ENCODE peak calls at places on chromosome 20, in seven cellular contexts. K is hepatocyte, T is mesenchymal stem cell, R is pancreas, H is lower lobe of right lung, U is left ventricle myocardium inferior, Z is spleen. A is an unnamed sample.

GRCh38 chr20:2599265-2600060 is 53.0 kb upstream of the NOP56 start:
- DNase-seq in T (no peak), Z (no peak), H (no peak), R (no peak), U (no peak), K (peak; percentile 24), A (peak; percentile 57)

GRCh38 chr20:63854069-63854765 is 7.1 kb upstream of the ABHD16B start:
- DNase-seq in H (no peak), K (no peak), Z (peak; percentile 79), U (no peak), R (no peak), T (peak; percentile 66), A (no peak)

GRCh38 chr20:21102252-21102609 is 3.9 kb downstream of the LINC00237 start:
- DNase-seq in R (no peak), K (no peak), Z (no peak), H (peak; percentile 51), T (no peak), U (no peak), A (no peak)

GRCh38 chr20:2093200-2093781 is 8.3 kb upstream of the STK35 start:
- DNase-seq in Z (no peak), R (no peak), K (peak; percentile 39), T (no peak), U (no peak), H (no peak), A (no peak)

GRCh38 chr20:36969478-36970186 is 18.1 kb upstream of the SAMHD1 start:
- DNase-seq in K (no peak), U (no peak), Z (no peak), R (no peak), T (no peak), H (no peak), A (no peak)

GRCh38 chr20:38386004-38386403 is 39.7 kb downstream of the LBP start:
- DNase-seq in H (no peak), R (no peak), U (no peak), T (no peak), K (no peak), Z (no peak), A (no peak)

GRCh38 chr20:56430471-56430870 is 18.4 kb downstream of the CASS4 start:
- DNase-seq in Z (no peak), H (peak; percentile 51), T (no peak), U (no peak), K (no peak), R (no peak), A (no peak)

GRCh38 chr20:58723628-58723984 is 31.0 kb downstream of the NPEPL1 start:
- DNase-seq in H (no peak), U (no peak), Z (peak; percentile 47), T (no peak), R (peak; percentile 9), K (no peak), A (no peak)

GRCh38 chr20:23136893-23137745 is 51.0 kb upstream of the CD93 start:
- DNase-seq in H (peak; percentile 48), R (no peak), T (no peak), Z (no peak), U (no peak), K (no peak), A (no peak)

GRCh38 chr20:44594730-44595129 is 12.4 kb downstream of the PKIG start:
- DNase-seq in U (peak; percentile 39), Z (no peak), R (no peak), T (peak; percentile 81), K (no peak), H (no peak), A (peak; percentile 56)

GRCh38 chr20:9829835-9830234 is 9.0 kb downstream of the PAK5 start:
- DNase-seq in T (no peak), Z (no peak), U (no peak), R (no peak), K (peak; percentile 7), H (no peak), A (no peak)

GRCh38 chr20:62761058-62761758 is 35.1 kb upstream of the MRGBP start:
- DNase-seq in R (peak; percentile 76), T (no peak), H (peak; percentile 40), K (no peak), U (no peak), Z (peak; percentile 59), A (no peak)

GRCh38 chr20:44407402-44408184 is 52.1 kb downstream of the HNF4A start:
- DNase-seq in U (no peak), T (peak; percentile 20), H (no peak), K (peak; percentile 92), R (no peak), Z (peak; percentile 37), A (no peak)

GRCh38 chr20:2086177-2086979 is 15.2 kb upstream of the STK35 start:
- DNase-seq in K (no peak), R (no peak), U (no peak), H (no peak), Z (no peak), T (no peak), A (peak; percentile 9)

GRCh38 chr20:38355161-38356012 is 9.1 kb downstream of the LBP start:
- DNase-seq in Z (no peak), T (no peak), K (no peak), H (no peak), U (no peak), R (no peak), A (no peak)

GRCh38 chr20:1087311-1087710 is 31.1 kb upstream of the PSMF1 start:
- DNase-seq in K (no peak), R (no peak), T (no peak), Z (no peak), H (no peak), U (no peak), A (no peak)

GRCh38 chr20:62795023-62795761 is 1.1 kb upstream of the MRGBP start:
- DNase-seq in U (no peak), R (no peak), Z (peak; percentile 93), H (peak; percentile 67), T (peak; percentile 83), K (peak; percentile 77), A (peak; percentile 76)

GRCh38 chr20:61422636-61423425 is 170.8 kb downstream of the CDH4 start:
- DNase-seq in U (no peak), R (no peak), K (peak; percentile 44), Z (no peak), T (no peak), H (no peak), A (no peak)

GRCh38 chr20:15654208-15654649 is 919.0 kb downstream of the KIF16B start:
- DNase-seq in K (peak; percentile 72), H (no peak), Z (no peak), T (peak; percentile 57), U (no peak), R (no peak), A (peak; percentile 39)

GRCh38 chr20:326645-327031 is 1.3 kb downstream of the SOX12 start:
- DNase-seq in R (peak; percentile 85), H (peak; percentile 64), K (peak; percentile 62), U (peak; percentile 37), T (peak; percentile 47), Z (peak; percentile 90), A (peak; percentile 37)

GRCh38 chr20:59455392-59456341 is 148.7 kb upstream of the PHACTR3 start:
- DNase-seq in Z (peak; percentile 47), R (no peak), T (no peak), K (peak; percentile 53), H (no peak), U (peak; percentile 32), A (peak; percentile 55)

GRCh38 chr20:17568972-17569471 is 853 bp upstream of the DSTN start:
- DNase-seq in T (peak; percentile 99), U (peak; percentile 87), H (peak; percentile 87), Z (peak; percentile 83), R (peak; percentile 87), K (peak; percentile 93), A (peak; percentile 92)

DNA sequence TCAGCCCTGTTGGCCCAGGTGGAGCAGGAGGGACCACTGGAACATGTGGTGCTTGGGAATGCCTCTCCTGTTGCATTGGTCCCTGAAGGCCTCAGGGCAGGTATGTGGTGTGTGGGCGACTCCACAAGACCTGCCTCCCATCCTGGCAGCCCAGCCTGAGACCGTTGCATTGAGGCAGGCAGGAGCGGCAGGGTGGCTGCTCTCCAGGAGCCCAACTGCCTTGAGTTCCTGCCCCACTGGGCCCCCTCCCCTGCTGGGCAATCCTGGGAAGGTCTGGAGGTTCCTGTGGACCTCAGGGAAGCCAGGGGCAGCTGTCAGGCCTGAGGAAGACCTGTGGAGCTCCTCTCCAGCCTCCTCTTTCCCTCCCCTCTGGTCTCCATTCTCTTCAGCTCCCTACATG is 19.8 kb downstream of the MAVS start:
- DNase-seq in Z (no peak), U (no peak), R (no peak), H (no peak), K (no peak), T (no peak), A (no peak)
- H3K36me3 ChIP-seq in Z (peaks cover 77% of the 10 kb centered on the region), U (peaks cover 86% of the 10 kb centered on the region), R (peaks cover 34% of the 10 kb centered on the region), H (peaks cover 93% of the 10 kb centered on the region), K (peaks cover 4% of the 10 kb centered on the region), T (peaks cover 79% of the 10 kb centered on the region), A (peaks cover 36% of the 10 kb centered on the region)

GRCh38 chr20:32436142-32436861 is 78.2 kb downstream of the ASXL1 start:
- DNase-seq in K (no peak), Z (no peak), H (no peak), T (no peak), U (no peak), R (no peak), A (no peak)

GRCh38 chr20:32436968-32437367 is 78.8 kb downstream of the ASXL1 start:
- DNase-seq in K (no peak), U (no peak), H (no peak), T (no peak), R (no peak), Z (no peak), A (no peak)

GRCh38 chr20:32439132-32439829 is 81.2 kb downstream of the ASXL1 start:
- DNase-seq in H (no peak), R (no peak), K (peak; percentile 17), U (no peak), T (peak; percentile 79), Z (no peak), A (no peak)

GRCh38 chr20:32438331-32438858 is 80.3 kb downstream of the ASXL1 start:
- DNase-seq in H (no peak), K (no peak), R (no peak), Z (no peak), U (no peak), T (no peak), A (no peak)

GRCh38 chr20:32437391-32438074 is 79.4 kb downstream of the ASXL1 start:
- DNase-seq in Z (no peak), R (no peak), H (no peak), K (peak; percentile 32), U (no peak), T (no peak), A (no peak)
- H3K36me3 ChIP-seq in Z (peaks cover 65% of the 10 kb centered on the region), R (peaks cover 32% of the 10 kb centered on the region), H (peaks cover 99% of the 10 kb centered on the region), K (peaks cover 4% of the 10 kb centered on the region), U (peaks cover 79% of the 10 kb centered on the region), T (peaks cover 78% of the 10 kb centered on the region), A (peaks cover 41% of the 10 kb centered on the region)

GRCh38 chr20:48999890-49000870 is 45.9 kb upstream of the CSE1L start:
- DNase-seq in T (no peak), K (no peak), Z (no peak), R (no peak), U (no peak), H (no peak), A (no peak)
- H3K36me3 ChIP-seq in T (peaks cover 31% of the 10 kb centered on the region), K (no peaks in the 10 kb centered on the region), Z (peaks cover 65% of the 10 kb centered on the region), R (peaks cover 19% of the 10 kb centered on the region), U (peaks cover 90% of the 10 kb centered on the region), H (peaks cover 97% of the 10 kb centered on the region), A (peaks cover 44% of the 10 kb centered on the region)

DNA sequence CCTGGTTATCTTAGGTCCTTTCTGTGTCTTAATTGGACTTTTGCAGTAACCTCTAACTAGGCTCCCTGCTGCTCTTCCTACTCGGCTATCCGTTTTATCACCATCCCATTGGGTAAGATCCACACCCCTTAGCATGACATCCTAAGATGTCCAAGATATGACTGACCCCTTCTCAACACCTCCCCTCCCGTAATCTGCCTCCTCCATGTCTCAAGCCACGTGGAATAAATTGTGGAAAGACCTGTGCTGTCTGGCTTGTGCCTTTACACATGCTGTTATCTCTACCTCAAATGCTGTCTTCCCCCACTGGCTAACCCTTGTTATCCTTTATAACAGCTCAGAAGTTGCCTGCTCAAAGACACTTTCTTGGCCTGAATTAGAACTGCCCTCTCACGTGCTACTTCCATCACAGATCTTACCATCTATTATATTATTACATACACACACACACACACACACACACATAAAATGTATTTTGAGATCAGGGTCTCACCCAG is 26.5 kb downstream of the EIF2S2 start:
- DNase-seq in Z (no peak), H (no peak), K (no peak), U (no peak), T (no peak), R (no peak), A (no peak)
- H3K36me3 ChIP-seq in Z (peaks cover 72% of the 10 kb centered on the region), H (peaks cover 81% of the 10 kb centered on the region), K (no peaks in the 10 kb centered on the region), U (peaks cover 57% of the 10 kb centered on the region), T (peaks cover 67% of the 10 kb centered on the region), R (no peaks in the 10 kb centered on the region), A (peaks cover 22% of the 10 kb centered on the region)